ENCODE peak calls at places on chromosomes 13 and 19, in five cellular contexts. M is breast epithelium, Z is A673, L is H9, G is cardiac muscle cell. F is an unnamed sample. For H3K9me3, the result is how much of the 10 kb centered on the place peaks cover.

GRCh38 chr13:48265217-48265815 is 32.3 kb downstream of the ITM2B start:
- DNase-seq in L (no peak), M (no peak), Z (peak), G (no peak), F (no peak)

GRCh38 chr13:94708031-94708571 is 4.2 kb downstream of the SOX21 start:
- DNase-seq in M (no peak), Z (peak), G (no peak), L (peak), F (no peak)

GRCh38 chr19:5045956-5046338 is 77.0 kb downstream of the KDM4B start:
- DNase-seq in L (no peak), Z (no peak), M (no peak), G (no peak), F (no peak)

GRCh38 chr19:37306383-37306963 is 64.4 kb upstream of the ZNF527 start:
- DNase-seq in M (no peak), L (no peak), Z (no peak), G (no peak), F (no peak)

GRCh38 chr13:113654175-113654560 is 3.8 kb downstream of the ATP4B start:
- DNase-seq in L (no peak), M (no peak), G (no peak), Z (no peak), F (no peak)

GRCh38 chr13:91601273-91601672 is 202.9 kb downstream of the GPC5 start:
- DNase-seq in Z (no peak), G (no peak), M (no peak), L (no peak), F (no peak)

GRCh38 chr19:53960886-53961285 is 1.9 kb upstream of the CACNG8 start:
- DNase-seq in Z (no peak), M (no peak), G (no peak), L (no peak), F (no peak)

GRCh38 chr13:78630509-78630908 is 27.2 kb upstream of the POU4F1 start:
- DNase-seq in G (no peak), Z (no peak), L (no peak), M (no peak), F (no peak)

GRCh38 chr19:38841180-38841766 is 8.5 kb downstream of the HNRNPL start:
- DNase-seq in L (no peak), Z (no peak), G (no peak), M (no peak), F (no peak)

GRCh38 chr19:7637374-7638256 is 705 bp downstream of the STXBP2 start:
- DNase-seq in L (no peak), M (no peak), G (no peak), Z (no peak), F (no peak)

GRCh38 chr13:24007979-24008620 is 110.8 kb upstream of the C1QTNF9B start:
- DNase-seq in Z (no peak), M (no peak), G (no peak), L (no peak), F (no peak)

GRCh38 chr13:47211106-47211505 is 314.3 kb upstream of the HTR2A start:
- DNase-seq in G (no peak), M (no peak), L (peak), Z (no peak), F (no peak)

GRCh38 chr13:113059891-113060290 is 45.7 kb upstream of the F7 start:
- DNase-seq in Z (no peak), G (no peak), M (no peak), L (no peak), F (no peak)

GRCh38 chr19:45376045-45376724 is 5.8 kb upstream of the ERCC2 start:
- DNase-seq in G (peak), M (no peak), Z (peak), L (peak), F (no peak)

GRCh38 chr19:7705387-7706187 is 3.7 kb upstream of the FCER2 start:
- DNase-seq in Z (no peak), L (no peak), G (no peak), M (no peak), F (no peak)

GRCh38 chr19:50039968-50040367 is 14.2 kb downstream of the ZNF473 start:
- DNase-seq in M (no peak), Z (no peak), L (no peak), G (no peak), F (no peak)

GRCh38 chr13:99657848-99658265 is 156.6 kb downstream of the TM9SF2 start:
- DNase-seq in L (peak), Z (peak), G (peak), M (no peak), F (peak)

GRCh38 chr13:20356437-20356836 is 124.3 kb upstream of the GJB6 start:
- DNase-seq in M (no peak), Z (no peak), G (peak), L (no peak), F (no peak)

GRCh38 chr19:50658438-50659317 is 9.4 kb downstream of the C19orf81 start:
- DNase-seq in Z (peak), M (no peak), G (peak), L (peak), F (peak)

GRCh38 chr13:114110091-114110829 is 22.2 kb downstream of the RASA3 start:
- DNase-seq in M (peak), L (peak), Z (no peak), G (no peak), F (no peak)

GRCh38 chr13:102948006-102948405 is 102.2 kb downstream of the ERCC5 start:
- DNase-seq in M (no peak), L (no peak), Z (peak), G (no peak), F (no peak)

GRCh38 chr19:42092350-42092749 is 16.4 kb downstream of the ZNF574 start:
- DNase-seq in Z (peak), M (no peak), G (no peak), L (peak), F (no peak)

GRCh38 chr19:43720936-43721335 is 5.1 kb downstream of the IRGC start:
- DNase-seq in L (no peak), M (no peak), G (no peak), Z (no peak), F (no peak)
- H3K27ac ChIP-seq in L (no peak), M (no peak), G (no peak), Z (no peak), F (no peak)

GRCh38 chr13:33800646-33801186 is 17.2 kb upstream of the RFC3 start:
- DNase-seq in G (no peak), Z (no peak), M (no peak), L (no peak), F (no peak)

GRCh38 chr13:33796095-33796494 is 21.9 kb upstream of the RFC3 start:
- DNase-seq in M (no peak), Z (no peak), L (no peak), G (no peak), F (no peak)

GRCh38 chr13:33797622-33798021 is 20.3 kb upstream of the RFC3 start:
- DNase-seq in L (no peak), Z (no peak), G (no peak), M (no peak), F (no peak)

GRCh38 chr13:33798023-33798422 is 19.9 kb upstream of the RFC3 start:
- DNase-seq in M (no peak), Z (no peak), L (no peak), G (no peak), F (no peak)

DNA sequence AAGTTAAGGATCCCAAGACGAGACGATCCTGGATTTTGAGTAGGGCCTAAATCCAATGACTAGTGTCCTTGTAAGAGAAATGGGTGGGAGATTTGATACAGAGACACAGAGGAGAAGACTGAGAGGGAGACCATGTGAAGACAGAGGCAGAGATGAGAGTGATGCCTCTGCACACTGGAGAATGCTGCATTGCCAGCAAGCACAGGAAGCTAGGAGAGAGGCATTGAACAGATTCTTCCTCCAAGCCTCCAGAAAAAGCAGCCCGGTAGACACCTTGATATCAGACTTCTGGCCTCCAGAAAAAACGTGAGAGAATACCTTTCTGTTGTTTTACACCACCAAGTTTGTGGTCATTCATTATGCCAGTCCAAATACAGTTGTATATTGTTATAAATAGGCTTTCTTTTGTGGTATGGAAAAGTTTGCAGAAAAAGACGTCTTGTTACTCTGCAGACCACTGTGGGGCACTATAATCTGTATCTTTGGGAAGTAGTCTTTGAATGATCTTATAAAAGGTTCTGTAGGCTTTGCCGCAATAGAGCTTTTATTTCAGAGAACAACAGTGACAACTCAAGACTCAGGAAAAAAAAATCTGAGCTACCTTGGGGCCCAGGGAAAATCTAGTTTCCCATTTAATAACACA is 17.9 kb upstream of the RFC3 start:
- DNase-seq in M (no peak), L (no peak), Z (peak), G (peak), F (no peak)
- TF ChIP-seq CTCF in M (no peak), L (peak), Z (peak), G (peak), F (no peak)

DNA sequence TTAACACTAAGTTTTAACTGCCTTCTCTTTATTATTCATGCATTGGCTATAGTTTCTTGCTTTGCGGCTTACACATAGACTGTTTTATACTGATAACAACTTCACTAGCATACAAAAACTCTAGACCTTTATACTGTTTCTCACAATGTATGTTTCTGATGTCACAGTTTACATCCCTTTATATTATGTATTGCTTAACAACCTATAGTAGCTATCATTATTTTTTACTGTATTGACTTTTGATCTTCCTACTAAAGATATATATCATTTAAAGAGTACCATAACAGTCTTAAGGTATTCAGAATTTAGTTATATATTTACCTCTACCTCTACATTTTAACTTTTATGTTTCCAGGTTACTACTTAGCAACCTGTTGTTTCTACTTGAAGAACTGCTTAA is 543.3 kb upstream of the ARGLU1 start:
- DNase-seq in Z (no peak), M (no peak), G (no peak), L (no peak), F (no peak)
- H3K9me3 ChIP-seq in Z (under half), M (under half), G (under half), L (under half), F (under half)

DNA sequence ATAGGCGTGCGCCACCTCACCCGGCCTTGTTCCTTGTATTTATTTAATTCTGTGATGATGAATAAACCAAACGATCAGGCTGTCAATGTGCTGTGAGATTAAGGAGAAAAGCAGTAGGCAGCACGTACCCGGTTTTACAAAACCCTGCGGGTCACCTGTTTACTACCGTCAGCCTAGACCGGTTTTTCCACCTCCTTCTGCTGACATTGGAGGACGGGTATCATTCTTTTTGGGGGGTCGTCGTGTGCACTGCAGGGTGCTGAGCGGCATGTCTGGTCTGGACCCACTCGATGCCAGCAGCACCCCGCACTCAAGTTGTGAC is 929 bp upstream of the DAZAP1 start:
- DNase-seq in G (no peak), L (no peak), M (no peak), Z (no peak), F (no peak)
- H3K27ac ChIP-seq in G (peak), L (no peak), M (peak), Z (peak), F (no peak)

GRCh38 chr13:22757530-22758120 is 423.2 kb upstream of the SGCG start:
- DNase-seq in L (no peak), Z (no peak), M (no peak), G (peak), F (no peak)
- TF ChIP-seq CTCF in L (peak), Z (peak), M (no peak), G (peak), F (no peak)

DNA sequence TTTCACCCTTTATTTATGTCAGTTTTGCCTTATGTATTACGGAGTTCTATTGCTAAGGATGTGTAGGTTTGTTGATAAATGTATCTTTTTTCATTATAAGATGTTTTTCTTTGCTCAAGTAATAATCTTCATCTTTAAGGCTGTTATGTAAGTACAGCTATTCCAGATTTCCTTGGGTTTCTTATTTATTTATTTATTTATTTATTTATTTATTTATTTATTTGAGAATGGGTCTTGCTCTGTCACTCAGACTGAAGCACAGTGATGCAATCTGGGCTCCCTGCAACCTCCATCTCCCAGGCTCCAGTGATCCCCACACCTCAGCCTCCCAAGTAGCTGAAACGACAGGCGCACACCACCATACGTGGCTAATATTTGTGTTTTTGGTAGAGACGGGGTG is 617.0 kb downstream of the SLITRK1 start:
- DNase-seq in G (no peak), M (no peak), L (no peak), Z (no peak), F (no peak)
- H3K9me3 ChIP-seq in G (under half), M (under half), L (under half), Z (under half), F (under half)

F was measured in ovary.